ENCODE peak calls at places on chromosomes 13 and 19, in seven cellular contexts. One of them, this sample, is unnamed.

GRCh38 chr13:109779074-109779473 is 7.3 kb downstream of the IRS2 start:
- DNase-seq in pancreas: no peak
- DNase-seq in keratinocyte: no peak
- DNase-seq in testis: no peak
- DNase-seq in upper lobe of right lung: no peak
- DNase-seq in uterus: no peak
- DNase-seq in fibroblast of lung: no peak
- DNase-seq in this sample: no peak

GRCh38 chr19:45404557-45405434 is at the start of gene PPP1R13L:
- DNase-seq in keratinocyte: peak; percentile 94
- DNase-seq in pancreas: peak; percentile 91
- DNase-seq in uterus: peak; percentile 75
- DNase-seq in fibroblast of lung: peak; percentile 53
- DNase-seq in upper lobe of right lung: peak; percentile 95
- DNase-seq in testis: peak; percentile 80
- DNase-seq in this sample: peak; percentile 98

GRCh38 chr13:45231722-45232121 is 30.9 kb upstream of the KCTD4 start:
- DNase-seq in fibroblast of lung: peak; percentile 54
- DNase-seq in keratinocyte: no peak
- DNase-seq in upper lobe of right lung: no peak
- DNase-seq in uterus: no peak
- DNase-seq in pancreas: no peak
- DNase-seq in testis: no peak
- DNase-seq in this sample: no peak

GRCh38 chr13:31225998-31226675 is 26.4 kb downstream of the B3GLCT start:
- DNase-seq in fibroblast of lung: no peak
- DNase-seq in keratinocyte: no peak
- DNase-seq in pancreas: no peak
- DNase-seq in testis: no peak
- DNase-seq in upper lobe of right lung: no peak
- DNase-seq in uterus: no peak
- DNase-seq in this sample: peak; percentile 49

GRCh38 chr13:22240716-22241115 is 569.8 kb downstream of the FGF9 start:
- DNase-seq in uterus: no peak
- DNase-seq in upper lobe of right lung: no peak
- DNase-seq in pancreas: no peak
- DNase-seq in testis: no peak
- DNase-seq in keratinocyte: no peak
- DNase-seq in fibroblast of lung: no peak
- DNase-seq in this sample: no peak

GRCh38 chr19:41941410-41942202 is 13.4 kb upstream of the ERFL start:
- DNase-seq in keratinocyte: no peak
- DNase-seq in pancreas: no peak
- DNase-seq in uterus: no peak
- DNase-seq in testis: no peak
- DNase-seq in fibroblast of lung: no peak
- DNase-seq in upper lobe of right lung: no peak
- DNase-seq in this sample: no peak

GRCh38 chr13:39765801-39766463 is 110.5 kb downstream of the COG6 start:
- DNase-seq in upper lobe of right lung: no peak
- DNase-seq in pancreas: no peak
- DNase-seq in uterus: peak; percentile 35
- DNase-seq in testis: peak; percentile 49
- DNase-seq in fibroblast of lung: peak; percentile 39
- DNase-seq in keratinocyte: no peak
- DNase-seq in this sample: peak; percentile 53

GRCh38 chr19:58569943-58570670 is 3.0 kb downstream of the MZF1 start:
- DNase-seq in uterus: peak; percentile 14
- DNase-seq in fibroblast of lung: no peak
- DNase-seq in pancreas: peak; percentile 49
- DNase-seq in testis: no peak
- DNase-seq in keratinocyte: no peak
- DNase-seq in upper lobe of right lung: peak; percentile 57
- DNase-seq in this sample: no peak

GRCh38 chr13:34833562-34834182 is 108.4 kb upstream of the NBEA start:
- DNase-seq in pancreas: no peak
- DNase-seq in testis: no peak
- DNase-seq in uterus: no peak
- DNase-seq in upper lobe of right lung: no peak
- DNase-seq in keratinocyte: no peak
- DNase-seq in fibroblast of lung: no peak
- DNase-seq in this sample: peak; percentile 68

GRCh38 chr19:55467236-55468053 is 2.9 kb upstream of the C19orf85 start:
- DNase-seq in fibroblast of lung: peak; percentile 61
- DNase-seq in upper lobe of right lung: peak; percentile 85
- DNase-seq in keratinocyte: no peak
- DNase-seq in pancreas: peak; percentile 92
- DNase-seq in testis: peak; percentile 79
- DNase-seq in uterus: peak; percentile 79
- DNase-seq in this sample: peak; percentile 67

GRCh38 chr19:8500158-8500557 is 2.3 kb downstream of the PRAM1 start:
- DNase-seq in pancreas: no peak
- DNase-seq in testis: no peak
- DNase-seq in uterus: no peak
- DNase-seq in fibroblast of lung: no peak
- DNase-seq in keratinocyte: no peak
- DNase-seq in upper lobe of right lung: no peak
- DNase-seq in this sample: no peak

GRCh38 chr19:10899171-10899653 is 27.9 kb downstream of the CARM1 start:
- DNase-seq in upper lobe of right lung: peak; percentile 73
- DNase-seq in testis: peak; percentile 33
- DNase-seq in keratinocyte: peak; percentile 65
- DNase-seq in fibroblast of lung: no peak
- DNase-seq in pancreas: peak; percentile 84
- DNase-seq in uterus: no peak
- DNase-seq in this sample: no peak

GRCh38 chr13:73223372-73223781 is 164.6 kb downstream of the KLF5 start:
- DNase-seq in uterus: no peak
- DNase-seq in pancreas: no peak
- DNase-seq in keratinocyte: no peak
- DNase-seq in fibroblast of lung: no peak
- DNase-seq in upper lobe of right lung: no peak
- DNase-seq in testis: no peak
- DNase-seq in this sample: no peak

GRCh38 chr19:33751386-33751770 is 45.3 kb upstream of the KCTD15 start:
- DNase-seq in upper lobe of right lung: no peak
- DNase-seq in uterus: no peak
- DNase-seq in fibroblast of lung: no peak
- DNase-seq in pancreas: no peak
- DNase-seq in keratinocyte: no peak
- DNase-seq in testis: no peak
- DNase-seq in this sample: no peak

GRCh38 chr13:71624641-71625040 is 242.4 kb downstream of the DACH1 start:
- DNase-seq in upper lobe of right lung: no peak
- DNase-seq in pancreas: no peak
- DNase-seq in testis: no peak
- DNase-seq in fibroblast of lung: no peak
- DNase-seq in uterus: no peak
- DNase-seq in keratinocyte: no peak
- DNase-seq in this sample: no peak

GRCh38 chr13:109297628-109298027 is 488.8 kb downstream of the IRS2 start:
- DNase-seq in testis: no peak
- DNase-seq in upper lobe of right lung: no peak
- DNase-seq in uterus: no peak
- DNase-seq in pancreas: no peak
- DNase-seq in keratinocyte: no peak
- DNase-seq in fibroblast of lung: peak; percentile 89
- DNase-seq in this sample: no peak

GRCh38 chr13:35720690-35721554 is 244.4 kb upstream of the MAB21L1 start:
- DNase-seq in uterus: peak; percentile 64
- DNase-seq in fibroblast of lung: peak; percentile 53
- DNase-seq in keratinocyte: no peak
- DNase-seq in upper lobe of right lung: no peak
- DNase-seq in pancreas: peak; percentile 76
- DNase-seq in testis: peak; percentile 65
- DNase-seq in this sample: peak; percentile 80

GRCh38 chr13:19634129-19634740 is 776 bp downstream of the MPHOSPH8 start:
- DNase-seq in keratinocyte: no peak
- DNase-seq in fibroblast of lung: peak; percentile 55
- DNase-seq in uterus: no peak
- DNase-seq in pancreas: no peak
- DNase-seq in upper lobe of right lung: no peak
- DNase-seq in testis: peak; percentile 62
- DNase-seq in this sample: no peak

GRCh38 chr19:31269425-31270127 is 79.7 kb downstream of the TSHZ3 start:
- DNase-seq in testis: no peak
- DNase-seq in pancreas: no peak
- DNase-seq in keratinocyte: no peak
- DNase-seq in upper lobe of right lung: no peak
- DNase-seq in fibroblast of lung: peak; percentile 18
- DNase-seq in uterus: peak; percentile 49
- DNase-seq in this sample: no peak

GRCh38 chr13:82963466-82963865 is 918.8 kb downstream of the SLITRK1 start:
- DNase-seq in fibroblast of lung: peak; percentile 61
- DNase-seq in uterus: no peak
- DNase-seq in pancreas: no peak
- DNase-seq in keratinocyte: no peak
- DNase-seq in upper lobe of right lung: no peak
- DNase-seq in testis: no peak
- DNase-seq in this sample: no peak

GRCh38 chr13:111551421-111551820 is 231.0 kb downstream of the TEX29 start:
- DNase-seq in uterus: no peak
- DNase-seq in fibroblast of lung: no peak
- DNase-seq in keratinocyte: no peak
- DNase-seq in upper lobe of right lung: no peak
- DNase-seq in testis: no peak
- DNase-seq in pancreas: no peak
- DNase-seq in this sample: no peak

GRCh38 chr19:47113446-47114348 is at the start of gene ZC3H4:
- DNase-seq in pancreas: peak; percentile 91
- DNase-seq in testis: peak; percentile 97
- DNase-seq in upper lobe of right lung: peak; percentile 95
- DNase-seq in keratinocyte: peak; percentile 68
- DNase-seq in fibroblast of lung: peak; percentile 95
- DNase-seq in uterus: peak; percentile 96
- DNase-seq in this sample: peak; percentile 94

GRCh38 chr13:51220706-51221105 is 1.5 kb upstream of the FAM124A start:
- DNase-seq in upper lobe of right lung: no peak
- DNase-seq in testis: no peak
- DNase-seq in pancreas: no peak
- DNase-seq in keratinocyte: no peak
- DNase-seq in fibroblast of lung: no peak
- DNase-seq in uterus: no peak
- DNase-seq in this sample: no peak
- H3K27me3 ChIP-seq in upper lobe of right lung: peaks cover 3% of the 10 kb centered on the region
- H3K27me3 ChIP-seq in testis: no peaks in the 10 kb centered on the region
- H3K27me3 ChIP-seq in pancreas: no peaks in the 10 kb centered on the region
- H3K27me3 ChIP-seq in keratinocyte: peaks cover 52% of the 10 kb centered on the region
- H3K27me3 ChIP-seq in fibroblast of lung: no peaks in the 10 kb centered on the region
- H3K27me3 ChIP-seq in uterus: no peaks in the 10 kb centered on the region
- H3K27me3 ChIP-seq in this sample: no peaks in the 10 kb centered on the region

GRCh38 chr13:69101841-69102240 is 1005.8 kb upstream of the ATXN8OS start:
- DNase-seq in testis: no peak
- DNase-seq in uterus: no peak
- DNase-seq in keratinocyte: no peak
- DNase-seq in fibroblast of lung: no peak
- DNase-seq in pancreas: no peak
- DNase-seq in upper lobe of right lung: no peak
- DNase-seq in this sample: no peak
- TF ChIP-seq CTCF in testis: no peak
- TF ChIP-seq CTCF in uterus: no peak
- TF ChIP-seq CTCF in keratinocyte: no peak
- TF ChIP-seq CTCF in fibroblast of lung: no peak
- TF ChIP-seq CTCF in pancreas: no peak
- TF ChIP-seq CTCF in upper lobe of right lung: no peak
- TF ChIP-seq CTCF in this sample: no peak

DNA sequence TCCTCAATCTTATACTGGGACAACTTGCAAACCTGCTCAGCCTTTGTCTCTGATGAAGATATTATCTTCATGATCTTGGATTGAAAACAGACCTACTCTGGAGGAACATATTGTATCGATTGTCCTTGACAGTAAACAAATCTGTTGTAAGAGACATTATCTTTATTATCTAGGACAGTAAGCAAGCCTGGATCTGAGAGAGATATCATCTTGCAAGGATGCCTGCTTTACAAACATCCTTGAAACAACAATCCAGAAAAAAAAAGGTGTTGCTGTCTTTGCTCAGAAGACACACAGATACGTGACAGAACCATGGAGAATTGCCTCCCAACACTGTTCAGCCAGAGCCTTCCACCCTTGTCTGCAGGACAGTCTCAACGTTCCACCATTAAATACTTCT is 4.0 kb upstream of the KLK3 start:
- DNase-seq in testis: no peak
- DNase-seq in pancreas: no peak
- DNase-seq in fibroblast of lung: no peak
- DNase-seq in upper lobe of right lung: no peak
- DNase-seq in uterus: no peak
- DNase-seq in keratinocyte: no peak
- DNase-seq in this sample: no peak
- H3K27me3 ChIP-seq in testis: no peaks in the 10 kb centered on the region
- H3K27me3 ChIP-seq in pancreas: no peaks in the 10 kb centered on the region
- H3K27me3 ChIP-seq in fibroblast of lung: no peaks in the 10 kb centered on the region
- H3K27me3 ChIP-seq in upper lobe of right lung: no peaks in the 10 kb centered on the region
- H3K27me3 ChIP-seq in uterus: no peaks in the 10 kb centered on the region
- H3K27me3 ChIP-seq in keratinocyte: peaks cover 13% of the 10 kb centered on the region
- H3K27me3 ChIP-seq in this sample: no peaks in the 10 kb centered on the region

DNA sequence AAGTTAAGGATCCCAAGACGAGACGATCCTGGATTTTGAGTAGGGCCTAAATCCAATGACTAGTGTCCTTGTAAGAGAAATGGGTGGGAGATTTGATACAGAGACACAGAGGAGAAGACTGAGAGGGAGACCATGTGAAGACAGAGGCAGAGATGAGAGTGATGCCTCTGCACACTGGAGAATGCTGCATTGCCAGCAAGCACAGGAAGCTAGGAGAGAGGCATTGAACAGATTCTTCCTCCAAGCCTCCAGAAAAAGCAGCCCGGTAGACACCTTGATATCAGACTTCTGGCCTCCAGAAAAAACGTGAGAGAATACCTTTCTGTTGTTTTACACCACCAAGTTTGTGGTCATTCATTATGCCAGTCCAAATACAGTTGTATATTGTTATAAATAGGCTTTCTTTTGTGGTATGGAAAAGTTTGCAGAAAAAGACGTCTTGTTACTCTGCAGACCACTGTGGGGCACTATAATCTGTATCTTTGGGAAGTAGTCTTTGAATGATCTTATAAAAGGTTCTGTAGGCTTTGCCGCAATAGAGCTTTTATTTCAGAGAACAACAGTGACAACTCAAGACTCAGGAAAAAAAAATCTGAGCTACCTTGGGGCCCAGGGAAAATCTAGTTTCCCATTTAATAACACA is 17.9 kb upstream of the RFC3 start:
- DNase-seq in testis: no peak
- DNase-seq in fibroblast of lung: peak; percentile 77
- DNase-seq in uterus: no peak
- DNase-seq in pancreas: no peak
- DNase-seq in upper lobe of right lung: no peak
- DNase-seq in keratinocyte: no peak
- DNase-seq in this sample: no peak
- TF ChIP-seq CTCF in testis: peak; percentile 19
- TF ChIP-seq CTCF in fibroblast of lung: peak; percentile 50
- TF ChIP-seq CTCF in uterus: peak; percentile 47
- TF ChIP-seq CTCF in pancreas: no peak
- TF ChIP-seq CTCF in upper lobe of right lung: peak; percentile 45
- TF ChIP-seq CTCF in keratinocyte: peak; percentile 8
- TF ChIP-seq CTCF in this sample: peak; percentile 56